ENCODE peak calls at places on chromosomes 4 and X, in five cellular contexts. T, I, P, Q and Y are unnamed samples.

GRCh38 chr4:75325316-75325715 is 188.9 kb downstream of the RCHY1 start:
- DNase-seq in Q (no peak), P (no peak), T (no peak), I (no peak), Y (no peak)

GRCh38 chr4:2333356-2333841 is 71.5 kb upstream of the MXD4 start:
- DNase-seq in P (no peak), T (no peak), I (no peak), Q (peak), Y (peak)

GRCh38 chr4:127143460-127144190 is 489.1 kb upstream of the INTU start:
- DNase-seq in Q (no peak), I (no peak), P (no peak), T (no peak), Y (no peak)

GRCh38 chr4:115562506-115562905 is 449.1 kb upstream of the NDST4 start:
- DNase-seq in I (no peak), P (no peak), T (no peak), Q (no peak), Y (no peak)

GRCh38 chrX:22081475-22082092 is 49.5 kb downstream of the PHEX start:
- DNase-seq in P (peak), T (no peak), Q (peak), I (peak), Y (no peak)

GRCh38 chrX:56761167-56761566 is 32.1 kb downstream of the NBDY start:
- DNase-seq in Q (peak), T (no peak), I (no peak), P (no peak), Y (peak)

GRCh38 chr4:84597450-84597849 is 14.5 kb downstream of the CDS1 start:
- DNase-seq in Q (no peak), T (no peak), I (no peak), P (no peak), Y (no peak)

GRCh38 chr4:71322425-71322824 is 16.4 kb upstream of the SLC4A4 start:
- DNase-seq in P (no peak), Q (no peak), T (no peak), I (no peak), Y (no peak)

GRCh38 chr4:186216465-186217024 is 10.8 kb upstream of the KLKB1 start:
- DNase-seq in P (no peak), Q (no peak), T (no peak), I (no peak), Y (no peak)

GRCh38 chr4:97153042-97153441 is 990.2 kb downstream of the STPG2 start:
- DNase-seq in P (no peak), T (peak), Q (no peak), I (no peak), Y (no peak)

GRCh38 chrX:33032700-33033099 is 178.6 kb downstream of the DMD start:
- DNase-seq in P (no peak), Q (no peak), T (no peak), I (no peak), Y (no peak)

GRCh38 chr4:184950117-184950830 is 68.0 kb upstream of the HELT start:
- DNase-seq in T (no peak), Q (peak), P (no peak), I (no peak), Y (no peak)